ENCODE peak calls at places on chromosomes 2 and 18, in five cellular contexts. N, U, K, C and X are unnamed samples.

GRCh38 chr2:142874293-142874814 is 3.1 kb upstream of the KYNU start:
- DNase-seq in U (no peak), K (peak; percentile 98), N (peak; percentile 82), C (no peak), X (no peak)

GRCh38 chr2:199019898-199020507 is 437.7 kb downstream of the SATB2 start:
- DNase-seq in C (peak; percentile 1), U (peak; percentile 66), N (peak; percentile 63), K (peak; percentile 25), X (no peak)

GRCh38 chr2:150209746-150210145 is 277.7 kb downstream of the RND3 start:
- DNase-seq in U (no peak), N (no peak), K (no peak), C (no peak), X (no peak)

GRCh38 chr2:127107622-127107999 is 657 bp upstream of the BIN1 start:
- DNase-seq in C (peak; percentile 84), K (peak; percentile 52), U (no peak), N (peak; percentile 43), X (peak; percentile 26)

GRCh38 chr2:3238951-3239841 is 138.4 kb downstream of the EIPR1 start:
- DNase-seq in K (no peak), U (no peak), C (no peak), N (no peak), X (no peak)

GRCh38 chr2:62817348-62817747 is 111.8 kb downstream of the EHBP1 start:
- DNase-seq in N (no peak), U (no peak), C (no peak), K (peak; percentile 33), X (no peak)

GRCh38 chr2:211405036-211405435 is 848.6 kb downstream of the CPS1 start:
- DNase-seq in C (no peak), N (no peak), K (no peak), U (no peak), X (no peak)

GRCh38 chr18:11749305-11749704 is 60.2 kb downstream of the GNAL start:
- DNase-seq in C (no peak), K (no peak), U (no peak), N (no peak), X (no peak)

GRCh38 chr2:159088906-159089305 is 120.5 kb downstream of the TANC1 start:
- DNase-seq in N (no peak), C (no peak), K (no peak), U (peak; percentile 49), X (no peak)

GRCh38 chr2:163665051-163665450 is 70.8 kb downstream of the FIGN start:
- DNase-seq in C (no peak), K (no peak), N (no peak), U (peak; percentile 83), X (no peak)

GRCh38 chr2:165874445-165875039 is 79.0 kb downstream of the TTC21B start:
- DNase-seq in K (peak; percentile 76), N (peak; percentile 61), C (peak; percentile 28), U (peak; percentile 72), X (no peak)

GRCh38 chr2:181384923-181385322 is 72.3 kb upstream of the ITGA4 start:
- DNase-seq in U (no peak), C (no peak), N (no peak), K (no peak), X (no peak)

GRCh38 chr2:63788070-63788469 is 53.6 kb upstream of the UGP2 start:
- DNase-seq in C (no peak), U (no peak), N (peak; percentile 68), K (peak; percentile 86), X (no peak)

GRCh38 chr2:223887127-223887526 is 49.7 kb upstream of the AP1S3 start:
- DNase-seq in K (peak; percentile 78), U (no peak), N (peak; percentile 62), C (no peak), X (no peak)

GRCh38 chr2:206521115-206521514 is 77.8 kb downstream of the ADAM23 start:
- DNase-seq in K (no peak), U (no peak), N (no peak), C (no peak), X (no peak)

GRCh38 chr18:9323750-9324445 is 10.7 kb upstream of the TWSG1 start:
- DNase-seq in K (peak; percentile 55), N (peak; percentile 91), C (no peak), U (no peak), X (no peak)

GRCh38 chr2:55107428-55107827 is 57.2 kb upstream of the RTN4 start:
- DNase-seq in U (no peak), C (no peak), K (no peak), N (peak; percentile 71), X (no peak)

GRCh38 chr2:74291891-74292621 is 51.2 kb downstream of the SLC4A5 start:
- DNase-seq in C (no peak), K (no peak), U (no peak), N (no peak), X (no peak)

GRCh38 chr2:213315168-213315876 is 31.1 kb downstream of the SPAG16 start:
- DNase-seq in C (no peak), N (peak; percentile 2), K (no peak), U (no peak), X (no peak)

DNA sequence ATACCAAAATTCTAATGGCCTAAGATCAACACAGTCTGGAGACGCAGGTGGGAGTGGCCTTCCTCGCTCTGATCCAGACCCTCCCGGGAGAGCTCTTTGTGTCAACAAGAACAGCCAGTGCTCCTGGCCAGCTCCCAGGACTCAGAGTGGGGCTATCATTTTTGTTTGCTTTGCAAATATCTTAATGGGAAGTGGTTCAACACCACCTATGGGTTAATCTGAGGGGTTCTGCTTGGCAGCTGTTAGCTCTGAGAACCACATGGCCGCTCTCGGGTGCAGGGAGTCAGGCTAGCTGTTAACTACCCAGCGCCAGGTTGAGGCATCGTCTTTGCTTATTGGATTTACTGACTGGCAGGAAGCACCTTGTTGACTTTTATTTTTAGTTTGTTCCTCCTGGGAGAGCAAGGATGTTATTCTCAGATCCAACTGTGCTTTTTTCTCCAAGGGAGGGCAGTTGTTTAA is 184.8 kb upstream of the SP5 start:
- DNase-seq in K (peak; percentile 12), U (peak; percentile 64), N (peak; percentile 74), C (peak; percentile 8), X (no peak)
- TF ChIP-seq CTCF in K (no peak), U (no peak), N (no peak), C (no peak), X (no peak)

GRCh38 chr2:203916756-203917155 is 19.8 kb upstream of the ICOS start:
- DNase-seq in N (no peak), C (no peak), K (no peak), U (no peak), X (no peak)

GRCh38 chr2:203918264-203918663 is 18.3 kb upstream of the ICOS start:
- DNase-seq in C (no peak), K (no peak), U (peak; percentile 21), N (peak; percentile 3), X (no peak)

GRCh38 chr2:203913947-203914346 is 22.6 kb upstream of the ICOS start:
- DNase-seq in K (no peak), U (no peak), N (no peak), C (no peak), X (no peak)

GRCh38 chr2:203914546-203915169 is 21.9 kb upstream of the ICOS start:
- DNase-seq in U (no peak), C (no peak), K (no peak), N (no peak), X (no peak)

DNA sequence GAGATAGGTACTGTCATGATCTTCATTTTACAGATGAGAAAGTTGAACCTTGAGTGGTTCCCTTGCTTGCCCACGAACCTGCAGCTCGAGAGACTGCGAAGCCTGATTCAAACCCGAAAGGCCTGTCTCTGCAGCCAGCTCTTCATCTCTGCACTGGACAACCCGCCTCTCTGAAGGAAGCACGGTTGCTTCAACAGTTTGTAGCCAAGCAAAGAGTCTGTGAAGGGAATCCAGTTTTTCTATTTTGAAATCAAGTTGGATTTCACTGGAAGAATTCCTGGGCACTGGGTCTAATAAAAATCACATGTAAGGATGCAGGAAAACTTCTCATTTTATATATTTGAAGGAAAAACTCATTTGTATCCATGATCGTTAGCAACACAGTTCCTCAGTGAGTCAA is 21.3 kb upstream of the ICOS start:
- DNase-seq in K (no peak), N (no peak), U (no peak), C (no peak), X (no peak)
- TF ChIP-seq CTCF in K (no peak), N (no peak), U (no peak), C (no peak), X (no peak)

GRCh38 chr2:148967484-148967883 is 71.0 kb upstream of the LYPD6B start:
- DNase-seq in C (no peak), U (peak; percentile 18), N (no peak), K (no peak), X (no peak)
- TF ChIP-seq CTCF in C (no peak), U (peak; percentile 23), N (no peak), K (no peak), X (no peak)

GRCh38 chr2:42270757-42271156 is 90.3 kb downstream of the COX7A2L start:
- DNase-seq in K (no peak), C (no peak), N (no peak), U (no peak), X (no peak)

DNA sequence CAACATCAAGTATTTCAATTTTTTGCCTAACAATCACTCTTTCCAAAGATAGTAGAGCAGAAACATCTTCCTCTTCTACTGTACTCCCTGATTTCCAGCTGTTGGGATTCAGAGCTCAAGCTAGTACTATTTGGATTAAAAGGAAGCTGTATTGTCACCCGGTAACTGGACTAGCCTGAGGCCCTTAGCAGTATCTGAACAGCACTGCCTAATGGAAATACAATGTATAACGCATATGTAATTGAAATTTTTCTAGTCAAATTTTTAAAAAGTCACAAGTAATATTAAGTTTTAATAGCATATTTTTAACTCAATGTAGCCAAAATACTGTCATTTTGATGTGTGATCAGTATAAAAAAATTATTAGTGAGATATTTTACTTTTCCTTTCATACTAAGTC is 86.1 kb downstream of the COX7A2L start:
- DNase-seq in K (no peak), U (peak; percentile 4), N (no peak), C (no peak), X (no peak)
- TF ChIP-seq CTCF in K (no peak), U (no peak), N (peak; percentile 8), C (no peak), X (no peak)

GRCh38 chr2:44244135-44244871 is 31.0 kb upstream of the SLC3A1 start:
- DNase-seq in C (peak; percentile 71), N (peak; percentile 62), K (peak; percentile 70), U (peak; percentile 83), X (no peak)
- TF ChIP-seq CTCF in C (peak; percentile 94), N (peak; percentile 48), K (peak; percentile 66), U (peak; percentile 70), X (no peak)

DNA sequence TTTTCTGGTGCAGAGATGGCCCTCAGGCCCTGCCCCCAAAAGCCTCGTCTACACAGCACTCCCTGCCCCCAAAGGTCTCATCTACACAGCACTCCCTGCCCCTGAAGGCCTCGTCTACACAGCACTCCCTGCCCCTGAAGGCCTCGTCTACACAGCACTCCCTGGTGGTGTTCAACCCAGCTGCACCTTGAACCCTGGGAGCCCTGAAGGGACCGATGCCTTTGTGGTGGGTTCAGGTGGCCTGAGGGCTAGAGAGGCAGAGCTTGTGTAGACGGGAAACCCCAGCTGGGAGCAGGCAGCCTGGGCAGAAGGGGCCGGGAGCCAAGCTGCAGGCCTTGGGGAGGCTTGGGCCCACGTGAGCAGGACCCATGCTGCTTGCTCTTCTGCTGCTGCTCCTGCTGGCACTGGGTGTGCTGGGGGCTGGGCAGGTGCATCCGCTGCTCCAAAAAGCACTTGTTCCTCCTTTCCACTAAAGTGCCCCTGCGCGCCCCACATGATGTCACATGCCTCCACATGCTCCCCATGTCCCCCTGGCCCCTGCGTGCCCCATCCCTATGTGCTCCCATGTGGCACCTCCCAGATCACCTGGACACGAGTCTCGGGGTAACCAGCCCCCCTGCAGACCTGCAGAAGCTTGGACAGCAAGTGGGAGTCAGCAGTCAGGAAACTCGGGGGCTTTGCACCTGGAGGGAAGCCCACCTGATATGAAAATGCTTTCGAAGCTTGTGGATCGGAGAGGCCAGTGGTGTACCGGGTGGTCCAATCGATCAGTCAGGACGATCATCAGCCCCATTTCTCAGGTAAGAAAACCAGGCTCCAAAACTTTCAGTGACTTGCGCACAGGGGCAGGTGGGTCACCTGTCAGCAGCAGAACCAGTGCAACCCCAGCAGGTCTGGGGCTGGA is 94.9 kb upstream of the CTDP1 start:
- DNase-seq in C (no peak), K (no peak), U (no peak), N (no peak), X (no peak)
- TF ChIP-seq CTCF in C (no peak), K (no peak), U (no peak), N (no peak), X (no peak)